ENCODE peak calls at places on chromosomes 6 and 20, in four cellular contexts. A, O, R and Q are unnamed samples.
A peak's percentile ranks its signal among the peaks of the same experiment; 100 is the strongest.

GRCh38 chr6:123909989-123910388 is 106.3 kb downstream of the NKAIN2 start:
- DNase-seq in A (no peak), O (no peak), R (no peak), Q (no peak)

GRCh38 chr6:114240800-114241199 is 102.0 kb downstream of the HS3ST5 start:
- DNase-seq in A (no peak), O (no peak), R (no peak), Q (no peak)

GRCh38 chr6:18155864-18156396 is 708 bp downstream of the KDM1B start:
- DNase-seq in A (peak; percentile 76), O (peak; percentile 59), R (peak; percentile 82), Q (peak; percentile 40)

GRCh38 chr6:89413006-89413400 is 930 bp upstream of the RRAGD start:
- DNase-seq in A (no peak), O (no peak), R (peak; percentile 24), Q (no peak)

GRCh38 chr6:79257381-79258205 is 23.1 kb upstream of the HMGN3 start:
- DNase-seq in A (no peak), O (peak; percentile 69), R (no peak), Q (no peak)

GRCh38 chr6:69865126-69865525 is 1.2 kb upstream of the COL19A1 start:
- DNase-seq in A (no peak), O (no peak), R (no peak), Q (no peak)

GRCh38 chr20:24148372-24148771 is 159.8 kb upstream of the GGTLC1 start:
- DNase-seq in A (no peak), O (no peak), R (peak; percentile 45), Q (no peak)

GRCh38 chr20:32536861-32537656 is 48.1 kb downstream of the NOL4L start:
- DNase-seq in A (no peak), O (no peak), R (peak; percentile 91), Q (no peak)

GRCh38 chr6:10555625-10556309 is 34.6 kb downstream of the GCNT2 start:
- DNase-seq in A (no peak), O (peak; percentile 33), R (peak; percentile 59), Q (peak; percentile 40)

GRCh38 chr6:5036309-5036708 is 32.5 kb upstream of the RPP40 start:
- DNase-seq in A (peak; percentile 47), O (no peak), R (peak; percentile 21), Q (peak; percentile 74)

GRCh38 chr6:142737368-142738060 is 207.5 kb downstream of the HIVEP2 start:
- DNase-seq in A (no peak), O (no peak), R (no peak), Q (no peak)

GRCh38 chr6:139882234-139882633 is 507.8 kb upstream of the CITED2 start:
- DNase-seq in A (no peak), O (no peak), R (no peak), Q (no peak)

GRCh38 chr6:90383212-90383611 is 86.6 kb upstream of the BACH2 start:
- DNase-seq in A (no peak), O (no peak), R (no peak), Q (no peak)

GRCh38 chr6:20969551-20969950 is 435.3 kb downstream of the CDKAL1 start:
- DNase-seq in A (no peak), O (no peak), R (no peak), Q (no peak)

GRCh38 chr6:31114970-31115849 is 610 bp downstream of the PSORS1C1 start:
- DNase-seq in A (peak; percentile 50), O (no peak), R (no peak), Q (no peak)

GRCh38 chr6:108260126-108260808 is 573 bp downstream of the SNX3 start:
- DNase-seq in A (peak; percentile 27), O (no peak), R (peak; percentile 46), Q (no peak)

GRCh38 chr6:167350322-167350721 is 25.4 kb downstream of the TTLL2 start:
- DNase-seq in A (no peak), O (no peak), R (no peak), Q (no peak)

GRCh38 chr6:22025468-22026159 is 271.2 kb downstream of the PRL start:
- DNase-seq in A (peak; percentile 10), O (peak; percentile 23), R (no peak), Q (no peak)
- TF ChIP-seq POLR2A in A (no peak), O (no peak), R (no peak), Q (no peak)

GRCh38 chr6:27178001-27178730 is 69.3 kb upstream of the PRSS16 start:
- DNase-seq in A (peak; percentile 31), O (peak; percentile 63), R (peak; percentile 62), Q (no peak)
- TF ChIP-seq POLR2A in A (no peak), O (peak; percentile 30), R (peak; percentile 59), Q (no peak)

GRCh38 chr6:110815260-110816109 is at the start of gene CDK19:
- DNase-seq in A (peak; percentile 92), O (peak; percentile 97), R (peak; percentile 99), Q (peak; percentile 77)
- TF ChIP-seq POLR2A in A (peak; percentile 70), O (peak; percentile 56), R (peak; percentile 91), Q (peak; percentile 65)

GRCh38 chr20:376750-377149 is 3.8 kb upstream of the TRIB3 start:
- DNase-seq in A (no peak), O (no peak), R (no peak), Q (no peak)

GRCh38 chr20:371755-372542 is 8.6 kb upstream of the TRIB3 start:
- DNase-seq in A (peak; percentile 84), O (peak; percentile 74), R (peak; percentile 59), Q (peak; percentile 73)

GRCh38 chr20:373171-373890 is 7.2 kb upstream of the TRIB3 start:
- DNase-seq in A (peak; percentile 90), O (no peak), R (no peak), Q (peak; percentile 69)

GRCh38 chr20:376089-376488 is 4.5 kb upstream of the TRIB3 start:
- DNase-seq in A (no peak), O (no peak), R (no peak), Q (no peak)

DNA sequence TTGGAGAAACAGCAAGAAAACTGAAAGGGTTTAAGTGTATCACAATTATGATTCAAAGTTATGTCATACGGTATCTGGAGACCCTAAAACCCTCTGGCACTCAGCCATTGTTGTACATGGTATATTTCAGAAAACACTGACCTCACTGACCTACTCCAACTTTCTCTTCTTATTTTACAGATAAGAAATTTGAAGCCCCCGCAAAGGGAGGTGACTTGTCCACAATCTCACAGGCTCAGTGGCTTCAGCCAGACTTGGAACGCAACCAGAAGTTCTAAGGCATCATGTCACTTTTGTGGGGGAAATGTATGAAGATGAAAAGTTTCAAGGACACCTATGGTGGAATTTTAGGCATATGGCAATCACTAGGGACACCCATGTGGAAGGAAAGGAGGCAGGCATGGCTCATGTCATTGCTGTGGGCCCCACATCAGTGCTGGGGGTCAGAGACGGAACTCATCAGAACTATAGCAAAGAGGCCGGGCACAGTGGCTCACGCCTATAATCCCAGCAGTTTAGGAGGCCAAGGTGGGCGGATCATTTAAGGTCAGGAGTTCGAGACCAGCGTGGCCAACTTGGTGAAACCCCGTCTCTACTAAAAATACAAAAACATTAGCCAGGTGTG is 5.2 kb upstream of the TRIB3 start:
- DNase-seq in A (no peak), O (no peak), R (no peak), Q (no peak)
- TF ChIP-seq POLR2A in A (no peak), O (no peak), R (no peak), Q (no peak)

DNA sequence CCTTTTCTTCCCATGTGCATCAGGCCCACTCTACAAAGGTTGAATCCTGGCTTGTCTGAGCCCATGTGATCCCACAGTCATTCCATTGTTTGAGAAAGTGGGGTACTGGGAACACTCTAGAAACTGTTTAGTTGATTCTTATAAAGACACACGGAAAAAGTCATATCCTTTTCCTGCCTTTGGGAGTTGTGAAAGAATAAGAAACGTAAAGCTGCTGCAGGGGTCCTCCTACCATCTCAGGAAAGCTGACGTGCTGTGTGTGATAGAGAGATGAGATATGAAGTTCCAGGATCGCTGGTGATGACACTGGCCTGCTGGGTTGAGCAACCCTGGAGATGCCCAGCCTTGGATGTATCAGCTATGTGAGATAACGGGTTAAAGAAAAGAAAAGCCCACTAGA is 21.3 kb upstream of the HLA-DRB5 start:
- DNase-seq in A (no peak), O (no peak), R (no peak), Q (no peak)
- TF ChIP-seq POLR2A in A (no peak), O (no peak), R (no peak), Q (no peak)

DNA sequence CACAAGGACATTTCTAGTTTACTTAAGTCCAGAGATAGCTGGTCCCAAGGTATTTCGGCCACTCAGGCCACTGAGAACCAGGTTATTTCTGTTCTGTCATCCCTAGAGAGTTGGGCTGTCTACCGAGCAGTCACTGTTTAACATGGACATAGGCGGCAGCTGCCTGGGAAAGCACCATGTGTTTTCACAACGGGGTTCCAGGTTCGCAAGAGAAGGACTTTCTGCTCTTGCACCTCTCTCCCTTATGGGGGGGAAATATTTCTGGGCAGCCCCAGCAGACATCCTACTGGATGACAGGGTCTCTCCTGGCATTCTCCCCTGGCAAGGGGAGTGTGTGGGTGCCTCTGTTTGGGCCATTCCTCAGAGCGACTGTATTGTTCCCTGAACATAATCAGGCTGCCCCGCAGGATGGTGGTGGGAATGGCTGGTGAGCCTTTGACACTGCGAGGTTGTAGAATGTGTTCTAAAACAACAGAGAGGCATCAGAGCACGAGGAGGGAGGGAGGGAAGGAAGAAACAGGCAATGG is 64.4 kb upstream of the DUSP22 start:
- DNase-seq in A (no peak), O (no peak), R (no peak), Q (no peak)
- TF ChIP-seq POLR2A in A (no peak), O (no peak), R (no peak), Q (no peak)

DNA sequence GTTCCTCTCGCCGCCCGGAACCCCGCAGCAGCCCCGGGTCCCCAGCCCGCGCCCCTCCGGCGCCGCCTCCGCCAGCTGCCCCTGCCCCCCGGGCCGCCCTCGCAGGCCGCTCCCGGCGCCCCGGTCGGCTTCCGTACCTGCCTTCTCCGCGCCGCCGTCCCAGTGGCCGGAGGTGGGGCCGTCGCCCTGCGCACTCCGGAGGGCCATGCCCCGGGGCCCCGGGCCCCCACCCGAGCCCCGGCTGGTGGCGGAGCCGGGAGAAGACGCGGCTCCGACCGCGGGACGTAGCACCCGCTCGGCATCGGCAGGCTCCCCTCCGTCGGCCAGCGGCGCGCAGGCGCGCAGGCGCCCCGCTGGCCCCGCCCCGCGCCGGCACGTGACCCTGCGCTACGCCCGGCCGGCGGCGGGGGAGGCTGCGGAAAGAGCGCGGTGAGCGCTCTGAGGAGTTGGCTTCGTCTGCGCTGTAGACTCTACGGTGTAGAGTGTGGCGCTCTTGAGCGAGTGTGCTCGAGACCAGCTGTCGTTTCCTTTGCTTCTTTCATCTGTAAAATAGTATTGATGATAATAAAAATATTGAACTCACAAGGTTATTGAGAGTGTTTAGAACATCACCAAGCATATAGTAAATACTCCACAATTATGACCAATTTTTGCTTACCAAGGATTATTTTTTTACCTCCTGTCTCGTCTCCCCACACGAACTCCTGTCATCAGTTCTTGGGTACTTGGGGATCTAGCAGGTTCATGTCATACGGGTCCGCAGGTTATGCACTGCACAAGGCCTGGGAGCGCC is at the start of gene TBC1D20:
- DNase-seq in A (peak; percentile 92), O (peak; percentile 86), R (peak; percentile 89), Q (peak; percentile 84)
- TF ChIP-seq POLR2A in A (peak; percentile 94), O (peak; percentile 72), R (peak; percentile 14), Q (peak; percentile 93)

GRCh38 chr20:49187330-49188100 is 619 bp downstream of the STAU1 start:
- DNase-seq in A (no peak), O (peak; percentile 45), R (peak; percentile 23), Q (no peak)
- TF ChIP-seq POLR2A in A (no peak), O (no peak), R (no peak), Q (no peak)

GRCh38 chr20:48672324-48672723 is 155.5 kb downstream of the PREX1 start:
- DNase-seq in A (no peak), O (no peak), R (no peak), Q (no peak)
- TF ChIP-seq POLR2A in A (no peak), O (no peak), R (no peak), Q (no peak)